ENCODE peak calls at places on chromosomes 13 and 19, in four cellular contexts. One of them, this sample, is unnamed.

GRCh38 chr19:1408300-1409203 is 1.2 kb downstream of the DAZAP1 start:
- DNase-seq in naive thymus-derived CD4-positive, alpha-beta T cell: peak; percentile 44
- DNase-seq in CD8-positive, alpha-beta T cell: peak; percentile 48
- DNase-seq in thoracic aorta: no peak
- DNase-seq in this sample: peak; percentile 76

GRCh38 chr19:6276447-6276846 is 3.3 kb downstream of the MLLT1 start:
- DNase-seq in naive thymus-derived CD4-positive, alpha-beta T cell: no peak
- DNase-seq in CD8-positive, alpha-beta T cell: no peak
- DNase-seq in thoracic aorta: peak; percentile 58
- DNase-seq in this sample: no peak

GRCh38 chr19:51676566-51677083 is 16.5 kb upstream of the SPACA6 start:
- DNase-seq in naive thymus-derived CD4-positive, alpha-beta T cell: no peak
- DNase-seq in CD8-positive, alpha-beta T cell: no peak
- DNase-seq in thoracic aorta: no peak
- DNase-seq in this sample: no peak

GRCh38 chr19:7611541-7612279 is 16.0 kb downstream of the CAMSAP3 start:
- DNase-seq in naive thymus-derived CD4-positive, alpha-beta T cell: no peak
- DNase-seq in CD8-positive, alpha-beta T cell: no peak
- DNase-seq in thoracic aorta: no peak
- DNase-seq in this sample: peak; percentile 39

GRCh38 chr19:1923319-1923718 is 17.7 kb upstream of the CSNK1G2 start:
- DNase-seq in naive thymus-derived CD4-positive, alpha-beta T cell: no peak
- DNase-seq in CD8-positive, alpha-beta T cell: no peak
- DNase-seq in thoracic aorta: no peak
- DNase-seq in this sample: peak; percentile 47

GRCh38 chr19:40800339-40800996 is 1.5 kb downstream of the EGLN2 start:
- DNase-seq in naive thymus-derived CD4-positive, alpha-beta T cell: no peak
- DNase-seq in CD8-positive, alpha-beta T cell: no peak
- DNase-seq in thoracic aorta: no peak
- DNase-seq in this sample: no peak

GRCh38 chr13:50130686-50131051 is 115.4 kb downstream of the KCNRG start:
- DNase-seq in naive thymus-derived CD4-positive, alpha-beta T cell: peak; percentile 23
- DNase-seq in CD8-positive, alpha-beta T cell: no peak
- DNase-seq in thoracic aorta: no peak
- DNase-seq in this sample: peak; percentile 69

GRCh38 chr13:85590231-85590931 is 208.8 kb downstream of the SLITRK6 start:
- DNase-seq in naive thymus-derived CD4-positive, alpha-beta T cell: no peak
- DNase-seq in CD8-positive, alpha-beta T cell: no peak
- DNase-seq in thoracic aorta: no peak
- DNase-seq in this sample: no peak

GRCh38 chr19:43636121-43636683 is 3.4 kb downstream of the CADM4 start:
- DNase-seq in naive thymus-derived CD4-positive, alpha-beta T cell: no peak
- DNase-seq in CD8-positive, alpha-beta T cell: no peak
- DNase-seq in thoracic aorta: no peak
- DNase-seq in this sample: no peak

GRCh38 chr19:13841339-13842293 is 35.3 kb upstream of the NANOS3 start:
- DNase-seq in naive thymus-derived CD4-positive, alpha-beta T cell: peak; percentile 54
- DNase-seq in CD8-positive, alpha-beta T cell: no peak
- DNase-seq in thoracic aorta: no peak
- DNase-seq in this sample: peak; percentile 59

GRCh38 chr19:40596608-40597328 is 4.4 kb upstream of the LTBP4 start:
- DNase-seq in naive thymus-derived CD4-positive, alpha-beta T cell: no peak
- DNase-seq in CD8-positive, alpha-beta T cell: no peak
- DNase-seq in thoracic aorta: no peak
- DNase-seq in this sample: no peak

GRCh38 chr13:28655566-28655965 is 3.4 kb upstream of the POMP start:
- DNase-seq in naive thymus-derived CD4-positive, alpha-beta T cell: no peak
- DNase-seq in CD8-positive, alpha-beta T cell: no peak
- DNase-seq in thoracic aorta: no peak
- DNase-seq in this sample: no peak

GRCh38 chr13:28659611-28659970 is 661 bp downstream of the POMP start:
- DNase-seq in naive thymus-derived CD4-positive, alpha-beta T cell: no peak
- DNase-seq in CD8-positive, alpha-beta T cell: no peak
- DNase-seq in thoracic aorta: no peak
- DNase-seq in this sample: peak; percentile 57

GRCh38 chr13:28657784-28658538 is 969 bp upstream of the POMP start:
- DNase-seq in naive thymus-derived CD4-positive, alpha-beta T cell: no peak
- DNase-seq in CD8-positive, alpha-beta T cell: no peak
- DNase-seq in thoracic aorta: no peak
- DNase-seq in this sample: no peak

GRCh38 chr13:28658796-28659610 is at the start of gene POMP:
- DNase-seq in naive thymus-derived CD4-positive, alpha-beta T cell: peak; percentile 83
- DNase-seq in CD8-positive, alpha-beta T cell: peak; percentile 92
- DNase-seq in thoracic aorta: peak; percentile 81
- DNase-seq in this sample: peak; percentile 91

GRCh38 chr13:28658539-28658795 is 463 bp upstream of the POMP start:
- DNase-seq in naive thymus-derived CD4-positive, alpha-beta T cell: no peak
- DNase-seq in CD8-positive, alpha-beta T cell: no peak
- DNase-seq in thoracic aorta: no peak
- DNase-seq in this sample: no peak
- H3K4me1 ChIP-seq in naive thymus-derived CD4-positive, alpha-beta T cell: peaks cover 25% of the 10 kb centered on the region
- H3K4me1 ChIP-seq in CD8-positive, alpha-beta T cell: peaks cover 33% of the 10 kb centered on the region
- H3K4me1 ChIP-seq in thoracic aorta: peaks cover 48% of the 10 kb centered on the region
- H3K4me1 ChIP-seq in this sample: peaks cover 40% of the 10 kb centered on the region

GRCh38 chr13:46682015-46682414 is 114.9 kb downstream of the ESD start:
- DNase-seq in naive thymus-derived CD4-positive, alpha-beta T cell: no peak
- DNase-seq in CD8-positive, alpha-beta T cell: no peak
- DNase-seq in thoracic aorta: no peak
- DNase-seq in this sample: no peak

GRCh38 chr13:46685006-46685730 is 111.8 kb downstream of the ESD start:
- DNase-seq in naive thymus-derived CD4-positive, alpha-beta T cell: no peak
- DNase-seq in CD8-positive, alpha-beta T cell: no peak
- DNase-seq in thoracic aorta: no peak
- DNase-seq in this sample: no peak

GRCh38 chr13:46686171-46686570 is 110.8 kb downstream of the ESD start:
- DNase-seq in naive thymus-derived CD4-positive, alpha-beta T cell: no peak
- DNase-seq in CD8-positive, alpha-beta T cell: no peak
- DNase-seq in thoracic aorta: no peak
- DNase-seq in this sample: no peak

GRCh38 chr13:46683879-46684278 is 113.1 kb downstream of the ESD start:
- DNase-seq in naive thymus-derived CD4-positive, alpha-beta T cell: no peak
- DNase-seq in CD8-positive, alpha-beta T cell: no peak
- DNase-seq in thoracic aorta: no peak
- DNase-seq in this sample: no peak

GRCh38 chr13:46684287-46685001 is 112.5 kb downstream of the ESD start:
- DNase-seq in naive thymus-derived CD4-positive, alpha-beta T cell: no peak
- DNase-seq in CD8-positive, alpha-beta T cell: no peak
- DNase-seq in thoracic aorta: no peak
- DNase-seq in this sample: no peak
- H3K4me1 ChIP-seq in naive thymus-derived CD4-positive, alpha-beta T cell: peaks cover 19% of the 10 kb centered on the region
- H3K4me1 ChIP-seq in CD8-positive, alpha-beta T cell: peaks cover 17% of the 10 kb centered on the region
- H3K4me1 ChIP-seq in thoracic aorta: peaks cover 58% of the 10 kb centered on the region
- H3K4me1 ChIP-seq in this sample: peaks cover 17% of the 10 kb centered on the region

GRCh38 chr19:18761531-18762110 is 29.5 kb downstream of the COMP start:
- DNase-seq in naive thymus-derived CD4-positive, alpha-beta T cell: no peak
- DNase-seq in CD8-positive, alpha-beta T cell: no peak
- DNase-seq in thoracic aorta: no peak
- DNase-seq in this sample: no peak
- H3K4me1 ChIP-seq in naive thymus-derived CD4-positive, alpha-beta T cell: no peaks in the 10 kb centered on the region
- H3K4me1 ChIP-seq in CD8-positive, alpha-beta T cell: no peaks in the 10 kb centered on the region
- H3K4me1 ChIP-seq in thoracic aorta: peaks cover 21% of the 10 kb centered on the region
- H3K4me1 ChIP-seq in this sample: no peaks in the 10 kb centered on the region

GRCh38 chr19:17950310-17951150 is 16.4 kb upstream of the KCNN1 start:
- DNase-seq in naive thymus-derived CD4-positive, alpha-beta T cell: peak; percentile 35
- DNase-seq in CD8-positive, alpha-beta T cell: peak; percentile 24
- DNase-seq in thoracic aorta: no peak
- DNase-seq in this sample: peak; percentile 84
- H3K4me1 ChIP-seq in naive thymus-derived CD4-positive, alpha-beta T cell: peaks cover 53% of the 10 kb centered on the region
- H3K4me1 ChIP-seq in CD8-positive, alpha-beta T cell: peaks cover 58% of the 10 kb centered on the region
- H3K4me1 ChIP-seq in thoracic aorta: peaks cover 51% of the 10 kb centered on the region
- H3K4me1 ChIP-seq in this sample: peaks cover 59% of the 10 kb centered on the region

GRCh38 chr13:98524793-98525192 is 52.1 kb downstream of the STK24 start:
- DNase-seq in naive thymus-derived CD4-positive, alpha-beta T cell: no peak
- DNase-seq in CD8-positive, alpha-beta T cell: no peak
- DNase-seq in thoracic aorta: no peak
- DNase-seq in this sample: no peak
- H3K4me1 ChIP-seq in naive thymus-derived CD4-positive, alpha-beta T cell: peaks cover 65% of the 10 kb centered on the region
- H3K4me1 ChIP-seq in CD8-positive, alpha-beta T cell: peaks cover 66% of the 10 kb centered on the region
- H3K4me1 ChIP-seq in thoracic aorta: peaks cover 23% of the 10 kb centered on the region
- H3K4me1 ChIP-seq in this sample: peaks cover 100% of the 10 kb centered on the region

GRCh38 chr19:17136026-17136425 is 60.4 kb downstream of the MYO9B start:
- DNase-seq in naive thymus-derived CD4-positive, alpha-beta T cell: no peak
- DNase-seq in CD8-positive, alpha-beta T cell: no peak
- DNase-seq in thoracic aorta: no peak
- DNase-seq in this sample: no peak

GRCh38 chr19:17138937-17139598 is 63.5 kb downstream of the MYO9B start:
- DNase-seq in naive thymus-derived CD4-positive, alpha-beta T cell: no peak
- DNase-seq in CD8-positive, alpha-beta T cell: no peak
- DNase-seq in thoracic aorta: peak; percentile 29
- DNase-seq in this sample: no peak

GRCh38 chr19:17137417-17137816 is 61.8 kb downstream of the MYO9B start:
- DNase-seq in naive thymus-derived CD4-positive, alpha-beta T cell: no peak
- DNase-seq in CD8-positive, alpha-beta T cell: no peak
- DNase-seq in thoracic aorta: no peak
- DNase-seq in this sample: no peak

GRCh38 chr19:17136617-17137016 is 61.0 kb downstream of the MYO9B start:
- DNase-seq in naive thymus-derived CD4-positive, alpha-beta T cell: no peak
- DNase-seq in CD8-positive, alpha-beta T cell: no peak
- DNase-seq in thoracic aorta: no peak
- DNase-seq in this sample: no peak
- H3K4me1 ChIP-seq in naive thymus-derived CD4-positive, alpha-beta T cell: peaks cover 11% of the 10 kb centered on the region
- H3K4me1 ChIP-seq in CD8-positive, alpha-beta T cell: peaks cover 13% of the 10 kb centered on the region
- H3K4me1 ChIP-seq in thoracic aorta: peaks cover 77% of the 10 kb centered on the region
- H3K4me1 ChIP-seq in this sample: no peaks in the 10 kb centered on the region

DNA sequence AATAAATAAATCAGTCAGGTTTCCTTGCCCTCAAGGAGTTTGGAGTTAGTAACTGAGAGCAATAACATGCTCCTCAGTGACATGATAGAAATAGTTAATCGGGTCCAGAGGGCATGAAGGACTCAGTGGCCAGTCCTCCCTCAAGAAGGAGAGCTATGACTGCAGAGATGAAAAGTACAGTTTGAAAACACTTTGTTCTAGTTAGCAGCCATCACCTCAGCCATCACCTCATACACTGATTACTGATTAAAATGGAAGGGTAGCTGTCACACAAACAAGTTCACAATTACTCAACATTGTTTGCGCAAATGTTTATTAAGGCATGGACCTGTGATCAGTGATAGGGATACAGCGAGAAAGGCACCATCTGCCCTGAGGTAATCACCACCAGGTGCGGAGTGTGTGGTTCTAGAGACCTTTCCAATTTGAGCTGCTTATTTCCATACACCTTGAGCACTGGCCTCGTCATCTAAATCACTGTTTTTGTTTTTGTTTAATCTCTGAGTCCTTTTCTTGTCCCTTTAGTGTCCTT is 85.3 kb upstream of the RAP2A start:
- DNase-seq in naive thymus-derived CD4-positive, alpha-beta T cell: no peak
- DNase-seq in CD8-positive, alpha-beta T cell: no peak
- DNase-seq in thoracic aorta: no peak
- DNase-seq in this sample: no peak
- H3K4me1 ChIP-seq in naive thymus-derived CD4-positive, alpha-beta T cell: no peaks in the 10 kb centered on the region
- H3K4me1 ChIP-seq in CD8-positive, alpha-beta T cell: no peaks in the 10 kb centered on the region
- H3K4me1 ChIP-seq in thoracic aorta: peaks cover 27% of the 10 kb centered on the region
- H3K4me1 ChIP-seq in this sample: no peaks in the 10 kb centered on the region